ENCODE peak calls at places on chromosomes 6 and 20, in ten cellular contexts. N is prostate gland, B is heart left ventricle, U is H1, S is transverse colon, Q is IMR-90, Y is adrenal gland, J is ovary, R is body of pancreas, K is uterus. P is an unnamed sample.

GRCh38 chr6:37155394-37156312 is 14.3 kb upstream of the PIM1 start:
- DNase-seq in N (no peak), B (no peak), U (no peak), S (peak; percentile 78), Q (no peak), Y (no peak), J (peak; percentile 19), R (no peak), K (no peak), P (no peak)

GRCh38 chr6:143337201-143337949 is 113.1 kb downstream of the ADAT2 start:
- DNase-seq in N (no peak), B (peak; percentile 24), U (peak; percentile 70), S (peak; percentile 15), Q (peak; percentile 8), Y (peak; percentile 27), J (peak; percentile 51), R (peak; percentile 5), K (no peak), P (no peak)

GRCh38 chr6:167703347-167703746 is 123.4 kb upstream of the AFDN start:
- DNase-seq in N (no peak), B (no peak), U (no peak), S (no peak), Q (no peak), Y (no peak), J (no peak), R (no peak), K (no peak), P (no peak)

GRCh38 chr6:19851273-19852089 is 14.3 kb downstream of the ID4 start:
- DNase-seq in N (peak; percentile 51), B (no peak), U (no peak), S (peak; percentile 14), Q (peak; percentile 84), Y (peak; percentile 29), J (no peak), R (peak; percentile 76), K (peak; percentile 51), P (no peak)

GRCh38 chr6:111480988-111481830 is 1.8 kb downstream of the REV3L start:
- DNase-seq in N (no peak), B (no peak), U (no peak), S (no peak), Q (peak; percentile 30), Y (no peak), J (no peak), R (no peak), K (no peak), P (no peak)

GRCh38 chr6:158027590-158028285 is 46.1 kb downstream of the SYNJ2 start:
- DNase-seq in N (no peak), B (no peak), U (no peak), S (no peak), Q (no peak), Y (no peak), J (peak; percentile 40), R (no peak), K (peak; percentile 56), P (no peak)

GRCh38 chr6:106143582-106144139 is 57.5 kb downstream of the PRDM1 start:
- DNase-seq in N (no peak), B (no peak), U (no peak), S (no peak), Q (no peak), Y (no peak), J (no peak), R (no peak), K (no peak), P (no peak)

GRCh38 chr6:157522472-157522871 is 141.5 kb downstream of the ZDHHC14 start:
- DNase-seq in N (no peak), B (no peak), U (no peak), S (no peak), Q (no peak), Y (no peak), J (no peak), R (no peak), K (no peak), P (no peak)

GRCh38 chr6:90790058-90790457 is 203.2 kb upstream of the MAP3K7 start:
- DNase-seq in N (peak; percentile 67), B (no peak), U (no peak), S (no peak), Q (peak; percentile 13), Y (no peak), J (peak; percentile 38), R (no peak), K (no peak), P (no peak)

GRCh38 chr6:107489636-107490567 is at the start of gene SOBP:
- DNase-seq in N (peak; percentile 49), B (peak; percentile 83), U (no peak), S (peak; percentile 33), Q (peak; percentile 47), Y (peak; percentile 64), J (peak; percentile 88), R (peak; percentile 38), K (peak; percentile 73), P (peak; percentile 47)

GRCh38 chr6:47071681-47072080 is 29.5 kb upstream of the ADGRF1 start:
- DNase-seq in N (no peak), B (no peak), U (no peak), S (no peak), Q (no peak), Y (no peak), J (no peak), R (no peak), K (no peak), P (no peak)

GRCh38 chr20:4671015-4671414 is 50.7 kb upstream of the PRND start:
- DNase-seq in N (no peak), B (no peak), U (no peak), S (no peak), Q (no peak), Y (no peak), J (no peak), R (no peak), K (no peak), P (no peak)

GRCh38 chr6:143591441-143591840 is 79.9 kb upstream of the FUCA2 start:
- DNase-seq in N (no peak), B (no peak), U (no peak), S (no peak), Q (no peak), Y (no peak), J (no peak), R (no peak), K (no peak), P (no peak)

GRCh38 chr6:124028117-124028516 is 224.5 kb downstream of the NKAIN2 start:
- DNase-seq in N (no peak), B (no peak), U (no peak), S (no peak), Q (no peak), Y (no peak), J (no peak), R (no peak), K (no peak), P (no peak)

GRCh38 chr20:50283922-50284810 is 93.5 kb downstream of the CEBPB start:
- DNase-seq in N (peak; percentile 35), B (no peak), U (no peak), S (peak; percentile 48), Q (peak; percentile 66), Y (peak; percentile 80), J (peak; percentile 56), R (peak; percentile 82), K (no peak), P (peak; percentile 72)

GRCh38 chr6:139549561-139550070 is 175.2 kb upstream of the CITED2 start:
- DNase-seq in N (no peak), B (no peak), U (no peak), S (no peak), Q (no peak), Y (no peak), J (no peak), R (no peak), K (no peak), P (peak; percentile 27)

DNA sequence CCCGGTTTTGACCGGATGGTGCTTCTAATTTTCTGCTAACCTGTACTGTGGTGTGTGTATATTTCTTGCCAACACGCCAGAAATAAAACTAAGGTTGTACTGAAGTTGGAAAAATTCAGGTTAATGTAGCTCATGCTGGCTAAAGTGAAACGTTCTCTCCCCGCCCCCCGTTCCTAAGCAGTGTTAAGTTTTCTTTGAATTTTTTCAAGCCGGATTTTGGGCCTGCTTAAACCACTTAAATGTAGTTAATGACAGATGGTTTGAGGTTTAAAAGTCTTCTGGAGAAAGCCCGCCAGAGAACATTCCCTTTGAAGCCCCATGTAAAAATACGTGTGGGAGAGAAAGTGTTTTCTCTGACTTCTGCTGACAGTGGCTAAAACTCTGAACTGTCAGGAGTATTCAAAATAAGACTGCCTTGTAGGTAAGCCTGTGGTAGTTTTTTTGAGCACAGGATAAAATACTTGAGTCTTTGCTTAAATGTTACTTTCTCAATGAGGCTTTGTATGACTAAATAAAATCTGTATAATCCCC is 101.4 kb downstream of the OR2B2 start:
- DNase-seq in N (no peak), B (no peak), U (no peak), S (no peak), Q (no peak), Y (no peak), J (no peak), R (no peak), K (no peak), P (no peak)
- TF ChIP-seq POLR2A in N (no peak), B (no peak), U (peak; percentile 26), S (no peak), Q (no peak), Y (no peak), J (no peak), R (no peak), K (no peak), P (no peak)

GRCh38 chr6:116087437-116088027 is 13.1 kb upstream of the NT5DC1 start:
- DNase-seq in N (no peak), B (no peak), U (no peak), S (no peak), Q (peak; percentile 78), Y (no peak), J (no peak), R (no peak), K (no peak), P (no peak)
- H3K27ac ChIP-seq in N (no peak overlapping the region), B (no peak overlapping the region), U (no peak overlapping the region), S (peak overlapping the region; percentile 36), Q (peak overlapping the region; percentile 70), Y (no peak overlapping the region), J (no peak overlapping the region), R (no peak overlapping the region), K (no peak overlapping the region), P (no peak overlapping the region)

DNA sequence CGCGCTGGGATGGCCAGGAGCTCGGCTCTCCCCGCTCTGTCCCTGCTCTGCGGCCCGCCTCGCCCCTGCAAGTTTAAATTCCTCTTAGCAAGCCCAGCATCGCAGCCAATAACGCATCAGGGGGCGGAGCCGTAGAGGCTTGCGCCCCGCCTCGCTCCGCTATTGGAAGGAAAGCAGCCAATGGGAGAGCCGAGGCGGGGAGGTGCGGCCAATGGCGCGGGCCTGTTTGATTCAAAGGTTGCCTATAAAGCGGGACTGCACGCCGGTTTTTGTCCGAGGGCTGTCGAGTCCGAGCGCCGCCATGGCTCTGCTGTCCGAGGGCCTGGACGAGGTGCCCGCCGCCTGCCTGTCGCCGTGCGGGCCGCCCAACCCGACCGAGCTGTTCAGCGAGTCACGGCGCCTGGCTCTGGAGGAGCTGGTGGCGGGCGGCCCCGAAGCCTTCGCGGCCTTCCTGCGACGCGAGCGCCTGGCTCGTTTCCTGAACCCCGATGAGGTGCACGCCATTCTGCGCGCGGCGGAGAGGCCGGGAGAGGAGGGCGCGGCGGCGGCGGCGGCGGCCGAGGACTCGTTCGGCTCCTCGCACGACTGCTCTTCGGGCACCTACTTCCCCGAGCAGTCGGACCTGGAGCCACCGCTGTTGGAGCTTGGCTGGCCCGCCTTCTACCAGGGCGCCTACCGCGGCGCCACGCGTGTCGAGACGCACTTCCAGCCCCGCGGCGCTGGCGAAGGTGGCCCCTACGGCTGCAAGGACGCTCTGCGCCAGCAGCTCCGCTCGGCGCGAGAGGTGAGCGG is at the start of gene FAM83D:
- DNase-seq in N (peak; percentile 89), B (peak; percentile 91), U (peak; percentile 99), S (peak; percentile 97), Q (peak; percentile 97), Y (peak; percentile 97), J (peak; percentile 94), R (peak; percentile 94), K (peak; percentile 83), P (peak; percentile 70)
- TF ChIP-seq POLR2A in N (peak; percentile 87), B (no peak), U (peak; percentile 99), S (peak; percentile 90), Q (peak; percentile 93), Y (peak; percentile 76), J (no peak), R (peak; percentile 59), K (peak; percentile 76), P (peak; percentile 72)

GRCh38 chr6:63333440-63333839 is 13.7 kb upstream of the LGSN start:
- DNase-seq in N (no peak), B (no peak), U (no peak), S (no peak), Q (no peak), Y (no peak), J (no peak), R (no peak), K (no peak), P (no peak)
- H3K27ac ChIP-seq in N (no peak overlapping the region), B (no peak overlapping the region), U (no peak overlapping the region), S (no peak overlapping the region), Q (no peak overlapping the region), Y (no peak overlapping the region), J (no peak overlapping the region), R (no peak overlapping the region), K (no peak overlapping the region), P (no peak overlapping the region)